ENCODE peak calls at places on chromosomes 12 and 14, in ten cellular contexts. U is left ventricle myocardium inferior; N is CD4-positive, CD25-positive, alpha-beta regulatory T cell; Z is pancreas; A is endodermal cell; D is uterus; J is CD8-positive, alpha-beta memory T cell; V is IMR-90; X is body of pancreas; Y is effector memory CD4-positive, alpha-beta T cell. G is an unnamed sample. For H3K9me3, the result is how much of the 10 kb centered on the place peaks cover.

GRCh38 chr14:50792634-50793068 is 38.3 kb downstream of the NIN start:
- DNase-seq in U (no peak), N (no peak), Z (no peak), A (no peak), D (no peak), J (no peak), V (no peak), X (no peak), Y (no peak), G (no peak)

GRCh38 chr12:102479099-102479887 is 1.1 kb downstream of the IGF1 start:
- DNase-seq in U (no peak), N (no peak), Z (no peak), A (peak), D (no peak), J (no peak), V (no peak), X (no peak), Y (no peak), G (no peak)

GRCh38 chr14:100375273-100375962 is 52.3 kb downstream of the SLC25A47 start:
- DNase-seq in U (peak), N (no peak), Z (peak), A (peak), D (peak), J (no peak), V (peak), X (peak), Y (no peak), G (peak)

GRCh38 chr14:67313153-67313552 is 46.5 kb downstream of the ATP6V1D start:
- DNase-seq in U (no peak), N (no peak), Z (no peak), A (no peak), D (no peak), J (no peak), V (no peak), X (no peak), Y (no peak), G (no peak)

GRCh38 chr14:81940636-81941035 is 407.0 kb upstream of the SEL1L start:
- DNase-seq in U (no peak), N (no peak), Z (no peak), A (no peak), D (no peak), J (no peak), V (no peak), X (no peak), Y (no peak), G (no peak)

GRCh38 chr12:32134144-32134888 is 27.7 kb downstream of the BICD1 start:
- DNase-seq in U (no peak), N (peak), Z (no peak), A (peak), D (no peak), J (no peak), V (peak), X (no peak), Y (no peak), G (no peak)

GRCh38 chr12:69633061-69633460 is 22.4 kb upstream of the LRRC10 start:
- DNase-seq in U (no peak), N (no peak), Z (no peak), A (no peak), D (no peak), J (no peak), V (no peak), X (no peak), Y (no peak), G (no peak)

GRCh38 chr12:9799961-9800360 is 27.3 kb upstream of the KLRF1 start:
- DNase-seq in U (no peak), N (no peak), Z (no peak), A (no peak), D (no peak), J (no peak), V (peak), X (no peak), Y (no peak), G (no peak)

GRCh38 chr14:80959448-80960006 is 4.1 kb downstream of the TSHR start:
- DNase-seq in U (no peak), N (peak), Z (no peak), A (no peak), D (no peak), J (peak), V (no peak), X (no peak), Y (no peak), G (no peak)

GRCh38 chr12:55671746-55672145 is 35.1 kb downstream of the OR10P1 start:
- DNase-seq in U (no peak), N (no peak), Z (no peak), A (peak), D (no peak), J (no peak), V (no peak), X (no peak), Y (no peak), G (no peak)

GRCh38 chr14:100664841-100665425 is 61.8 kb upstream of the DLK1 start:
- DNase-seq in U (peak), N (no peak), Z (peak), A (peak), D (peak), J (no peak), V (peak), X (peak), Y (no peak), G (no peak)

GRCh38 chr12:75738486-75738885 is 227.1 kb upstream of the KRR1 start:
- DNase-seq in U (no peak), N (no peak), Z (no peak), A (no peak), D (no peak), J (no peak), V (peak), X (no peak), Y (no peak), G (no peak)

GRCh38 chr12:108890208-108890607 is 10.3 kb downstream of the DAO start:
- DNase-seq in U (no peak), N (no peak), Z (no peak), A (peak), D (no peak), J (no peak), V (peak), X (no peak), Y (no peak), G (no peak)

GRCh38 chr14:54594531-54594930 is 27.6 kb downstream of the SAMD4A start:
- DNase-seq in U (no peak), N (no peak), Z (no peak), A (no peak), D (no peak), J (no peak), V (no peak), X (no peak), Y (no peak), G (no peak)

GRCh38 chr12:62701492-62701891 is 233.5 kb downstream of the PPM1H start:
- DNase-seq in U (no peak), N (no peak), Z (no peak), A (no peak), D (no peak), J (no peak), V (no peak), X (no peak), Y (no peak), G (no peak)

GRCh38 chr12:42140901-42141300 is 3.8 kb downstream of the GXYLT1 start:
- DNase-seq in U (no peak), N (no peak), Z (no peak), A (peak), D (no peak), J (no peak), V (peak), X (no peak), Y (no peak), G (peak)

GRCh38 chr14:77151245-77151644 is 9.7 kb upstream of the ZDHHC22 start:
- DNase-seq in U (no peak), N (no peak), Z (no peak), A (peak), D (no peak), J (no peak), V (no peak), X (no peak), Y (no peak), G (no peak)

GRCh38 chr12:122355702-122356101 is 66.8 kb downstream of the CLIP1 start:
- DNase-seq in U (no peak), N (no peak), Z (no peak), A (peak), D (no peak), J (no peak), V (no peak), X (no peak), Y (no peak), G (no peak)

GRCh38 chr12:108980831-108981618 is 39.8 kb downstream of the SVOP start:
- DNase-seq in U (peak), N (no peak), Z (no peak), A (no peak), D (no peak), J (no peak), V (peak), X (no peak), Y (no peak), G (peak)

GRCh38 chr14:53538316-53538851 is 385.3 kb upstream of the DDHD1 start:
- DNase-seq in U (no peak), N (no peak), Z (no peak), A (no peak), D (no peak), J (no peak), V (peak), X (no peak), Y (no peak), G (no peak)

GRCh38 chr14:71582705-71583104 is 349.5 kb upstream of the RGS6 start:
- DNase-seq in U (no peak), N (no peak), Z (no peak), A (no peak), D (no peak), J (no peak), V (peak), X (no peak), Y (no peak), G (no peak)

GRCh38 chr12:27474344-27474743 is 27.8 kb downstream of the SMCO2 start:
- DNase-seq in U (no peak), N (no peak), Z (no peak), A (no peak), D (no peak), J (no peak), V (peak), X (no peak), Y (no peak), G (no peak)

GRCh38 chr12:103851127-103851526 is 10.1 kb upstream of the NT5DC3 start:
- DNase-seq in U (no peak), N (no peak), Z (no peak), A (no peak), D (no peak), J (no peak), V (peak), X (no peak), Y (no peak), G (no peak)

GRCh38 chr14:53306926-53307325 is 153.8 kb upstream of the DDHD1 start:
- DNase-seq in U (no peak), N (no peak), Z (no peak), A (no peak), D (peak), J (no peak), V (peak), X (no peak), Y (no peak), G (no peak)

GRCh38 chr12:30622509-30622908 is 73.2 kb downstream of the IPO8 start:
- DNase-seq in U (no peak), N (no peak), Z (no peak), A (no peak), D (no peak), J (no peak), V (peak), X (no peak), Y (no peak), G (no peak)

GRCh38 chr12:64332938-64333337 is 57.6 kb downstream of the C12orf56 start:
- DNase-seq in U (no peak), N (no peak), Z (no peak), A (no peak), D (no peak), J (no peak), V (no peak), X (no peak), Y (no peak), G (no peak)

GRCh38 chr12:131131808-131132117 is 178.1 kb downstream of the ADGRD1 start:
- DNase-seq in U (no peak), N (no peak), Z (no peak), A (no peak), D (no peak), J (no peak), V (no peak), X (no peak), Y (no peak), G (no peak)

GRCh38 chr14:67666733-67667132 is 7.7 kb downstream of the VTI1B start:
- DNase-seq in U (no peak), N (no peak), Z (no peak), A (no peak), D (no peak), J (no peak), V (no peak), X (no peak), Y (no peak), G (no peak)

DNA sequence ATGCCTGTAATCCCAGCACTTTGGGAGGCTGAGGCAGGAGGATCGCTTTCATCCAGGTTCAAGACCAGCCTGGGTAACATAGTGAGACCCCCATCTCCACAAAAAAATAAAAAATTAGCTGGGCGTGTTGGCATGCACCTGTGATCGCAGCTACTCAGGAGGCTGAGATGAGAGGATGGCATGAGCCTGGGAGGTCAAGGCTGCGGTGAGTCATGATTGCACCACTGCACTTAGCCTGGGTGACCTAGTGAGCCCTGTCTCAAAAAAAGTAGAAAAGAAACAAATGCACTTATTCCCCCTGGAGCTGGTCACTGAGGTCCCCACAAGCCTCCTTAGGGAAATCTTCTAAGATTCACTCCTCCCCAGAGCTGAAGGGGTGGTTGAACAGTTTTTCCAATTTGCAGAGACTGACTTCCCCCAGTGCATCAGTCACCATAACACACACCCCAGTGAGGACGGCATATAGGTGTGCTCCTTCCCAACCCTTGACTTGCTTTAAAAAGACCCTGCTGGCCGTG is 1.6 kb downstream of the CD9 start:
- DNase-seq in U (no peak), N (no peak), Z (no peak), A (no peak), D (no peak), J (no peak), V (no peak), X (no peak), Y (no peak), G (no peak)
- H3K27ac ChIP-seq in U (peak), N (no peak), Z (peak), A (no peak), D (peak), J (no peak), V (no peak), X (no peak), Y (no peak), G (peak)

DNA sequence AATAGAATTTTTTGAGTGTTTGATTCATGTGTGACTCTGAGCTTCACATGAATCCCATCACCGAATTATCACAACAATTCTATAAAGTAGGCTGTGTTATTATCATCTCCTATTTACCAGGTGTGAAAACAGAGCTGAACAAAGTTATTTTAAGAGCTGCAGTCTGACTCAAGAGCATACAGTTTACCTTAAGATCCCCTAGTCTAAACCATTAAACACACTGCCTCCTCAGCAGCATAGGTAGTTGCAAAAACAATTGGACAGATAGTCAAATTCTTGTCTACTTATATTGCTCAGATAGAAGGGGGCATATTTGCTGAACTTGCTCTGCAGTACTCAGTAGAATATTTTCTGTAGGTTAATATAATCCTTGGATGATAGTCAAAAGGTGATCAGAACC is 219.8 kb upstream of the ATP2B1 start:
- DNase-seq in U (no peak), N (no peak), Z (no peak), A (no peak), D (no peak), J (no peak), V (no peak), X (no peak), Y (no peak), G (no peak)
- H3K4me3 ChIP-seq in U (no peak), N (no peak), Z (no peak), A (no peak), D (no peak), J (no peak), V (no peak), X (no peak), Y (no peak), G (no peak)

DNA sequence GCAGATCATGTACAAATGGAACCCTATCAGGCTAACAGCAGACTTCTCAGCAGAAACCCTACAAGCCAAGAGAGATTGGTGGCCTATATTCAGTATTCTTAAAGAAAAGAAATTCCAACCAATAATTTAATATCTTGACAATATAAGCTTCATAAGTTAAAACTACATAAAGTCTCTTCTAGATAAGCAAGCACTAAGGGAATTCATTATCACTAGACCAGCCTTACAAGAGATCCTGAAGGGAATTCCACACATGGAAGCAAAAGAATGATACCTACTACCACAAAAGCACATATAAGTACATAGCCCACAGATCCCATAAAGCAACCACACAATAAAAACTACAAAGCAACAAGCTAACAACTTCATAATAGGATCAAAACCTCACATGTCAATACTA is 60.4 kb upstream of the SCAF11 start:
- DNase-seq in U (no peak), N (no peak), Z (no peak), A (no peak), D (no peak), J (no peak), V (no peak), X (no peak), Y (no peak), G (no peak)
- H3K9me3 ChIP-seq in U (half or more), N (under half), Z (under half), A (under half), D (under half), J (under half), V (under half), X (under half), Y (under half), G (half or more)

GRCh38 chr14:35952584-35952983 is 126.4 kb downstream of the BRMS1L start:
- DNase-seq in U (no peak), N (no peak), Z (no peak), A (peak), D (no peak), J (no peak), V (no peak), X (no peak), Y (no peak), G (no peak)

GRCh38 chr14:35959835-35960234 is 133.7 kb downstream of the BRMS1L start:
- DNase-seq in U (no peak), N (no peak), Z (no peak), A (no peak), D (no peak), J (no peak), V (no peak), X (no peak), Y (no peak), G (no peak)

GRCh38 chr14:35961697-35962274 is 135.6 kb downstream of the BRMS1L start:
- DNase-seq in U (no peak), N (no peak), Z (no peak), A (no peak), D (no peak), J (no peak), V (no peak), X (no peak), Y (no peak), G (no peak)

DNA sequence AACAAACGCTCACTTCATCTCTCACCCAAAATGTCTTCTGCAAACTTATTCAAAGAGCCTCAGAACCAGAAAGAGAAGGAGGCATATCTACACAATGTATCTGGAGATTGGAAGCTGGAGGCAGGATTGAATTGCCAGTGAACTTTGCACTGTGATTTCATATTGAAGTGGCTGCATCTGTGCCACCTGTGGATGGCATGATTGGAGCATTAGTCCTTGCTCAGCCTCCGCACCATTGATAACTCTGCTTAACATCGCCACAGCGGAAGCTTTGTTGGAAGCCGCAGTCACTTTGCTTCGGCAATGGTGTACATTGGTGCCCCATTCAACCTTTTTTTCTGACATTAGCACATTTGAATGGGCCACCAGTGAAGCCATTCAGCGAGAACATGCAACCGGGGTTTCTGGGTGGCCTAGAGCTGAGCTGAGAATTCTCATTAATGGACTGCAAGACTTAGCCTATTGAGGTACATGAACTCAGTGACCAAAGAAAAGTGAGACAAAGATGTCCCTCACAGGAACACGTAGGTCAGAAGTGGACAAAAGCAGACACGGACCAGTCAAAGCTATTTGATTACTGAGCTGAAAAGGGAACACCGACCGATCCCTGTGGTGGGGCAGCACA is 130.3 kb downstream of the BRMS1L start:
- DNase-seq in U (no peak), N (no peak), Z (no peak), A (no peak), D (no peak), J (no peak), V (no peak), X (no peak), Y (no peak), G (no peak)
- H3K27ac ChIP-seq in U (no peak), N (no peak), Z (no peak), A (no peak), D (no peak), J (no peak), V (no peak), X (no peak), Y (no peak), G (no peak)

GRCh38 chr14:65304239-65304638 is 108.3 kb upstream of the FUT8 start:
- DNase-seq in U (no peak), N (no peak), Z (no peak), A (no peak), D (no peak), J (no peak), V (no peak), X (no peak), Y (no peak), G (no peak)

GRCh38 chr14:65304963-65305362 is 107.6 kb upstream of the FUT8 start:
- DNase-seq in U (no peak), N (no peak), Z (no peak), A (no peak), D (no peak), J (no peak), V (no peak), X (no peak), Y (no peak), G (no peak)

GRCh38 chr14:65312859-65313258 is 99.7 kb upstream of the FUT8 start:
- DNase-seq in U (no peak), N (no peak), Z (no peak), A (no peak), D (no peak), J (no peak), V (no peak), X (no peak), Y (no peak), G (no peak)

GRCh38 chr14:65310568-65310967 is 102.0 kb upstream of the FUT8 start:
- DNase-seq in U (no peak), N (no peak), Z (no peak), A (no peak), D (no peak), J (no peak), V (no peak), X (no peak), Y (no peak), G (no peak)

GRCh38 chr14:65308536-65308935 is 104.0 kb upstream of the FUT8 start:
- DNase-seq in U (no peak), N (no peak), Z (no peak), A (no peak), D (no peak), J (no peak), V (no peak), X (no peak), Y (no peak), G (no peak)
- H3K4me3 ChIP-seq in U (no peak), N (no peak), Z (no peak), A (no peak), D (no peak), J (no peak), V (no peak), X (no peak), Y (no peak), G (no peak)

DNA sequence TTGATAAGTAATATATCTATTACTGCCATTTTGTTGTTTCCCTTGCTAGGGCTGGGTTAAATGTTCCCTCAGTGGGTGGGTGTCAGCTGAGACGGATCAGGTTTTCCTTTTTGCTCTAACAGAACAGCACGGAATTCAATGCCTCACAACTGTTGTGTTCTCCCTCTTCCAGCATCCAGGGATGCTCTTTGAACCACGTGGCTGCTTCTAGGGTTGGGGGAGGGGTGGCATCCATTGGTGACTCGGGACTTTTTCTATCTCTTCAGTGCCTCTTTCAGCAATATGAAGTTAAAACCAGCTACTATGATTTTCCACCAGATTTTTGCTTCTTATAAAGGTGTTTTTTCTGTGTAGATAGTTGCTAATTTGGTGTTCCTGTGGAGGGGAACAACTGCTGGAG is 884.9 kb upstream of the FOXG1 start:
- DNase-seq in U (no peak), N (no peak), Z (no peak), A (no peak), D (no peak), J (no peak), V (no peak), X (no peak), Y (no peak), G (no peak)
- H3K9me3 ChIP-seq in U (half or more), N (under half), Z (under half), A (under half), D (under half), J (under half), V (under half), X (under half), Y (under half), G (under half)

G was measured in heart right ventricle.